ENCODE peak calls at places on chromosome 16, in four cellular contexts. N is nephron progenitor cell, O is body of pancreas, Q is GM23338. U is an unnamed sample.

GRCh38 chr16:75267631-75268264 is 16.3 kb upstream of the BCAR1 start:
- DNase-seq in N (no peak), O (peak; percentile 76), Q (no peak), U (no peak)

GRCh38 chr16:71626858-71627213 is 852 bp downstream of the MARVELD3 start:
- DNase-seq in N (no peak), O (peak; percentile 66), Q (peak; percentile 78), U (no peak)

GRCh38 chr16:67967183-67967955 is 1.1 kb downstream of the SLC12A4 start:
- DNase-seq in N (no peak), O (no peak), Q (no peak), U (no peak)

GRCh38 chr16:13316008-13316407 is 414.6 kb downstream of the SHISA9 start:
- DNase-seq in N (no peak), O (no peak), Q (no peak), U (no peak)

GRCh38 chr16:22325598-22326368 is 28.6 kb downstream of the POLR3E start:
- DNase-seq in N (no peak), O (no peak), Q (no peak), U (no peak)

GRCh38 chr16:66131156-66131807 is 235.2 kb upstream of the CDH5 start:
- DNase-seq in N (no peak), O (no peak), Q (no peak), U (no peak)

GRCh38 chr16:87344931-87345631 is 27.9 kb upstream of the C16orf95 start:
- DNase-seq in N (no peak), O (no peak), Q (peak; percentile 36), U (no peak)

GRCh38 chr16:14186007-14186953 is 115.2 kb downstream of the MRTFB start:
- DNase-seq in N (peak; percentile 64), O (no peak), Q (peak; percentile 71), U (peak; percentile 84)

GRCh38 chr16:84044108-84044488 is 1.5 kb upstream of the SLC38A8 start:
- DNase-seq in N (no peak), O (no peak), Q (peak; percentile 72), U (peak; percentile 40)

GRCh38 chr16:80731915-80732314 is 72.5 kb downstream of the CDYL2 start:
- DNase-seq in N (no peak), O (no peak), Q (no peak), U (no peak)

GRCh38 chr16:49459953-49460735 is 86.5 kb downstream of the C16orf78 start:
- DNase-seq in N (no peak), O (peak; percentile 2), Q (no peak), U (no peak)

GRCh38 chr16:52552643-52553042 is 5.7 kb upstream of the TOX3 start:
- DNase-seq in N (no peak), O (no peak), Q (no peak), U (no peak)

GRCh38 chr16:89637379-89637778 is 20.1 kb downstream of the CHMP1A start:
- DNase-seq in N (no peak), O (no peak), Q (no peak), U (no peak)
- TF ChIP-seq CTCF in N (no peak), O (no peak), Q (no peak), U (no peak)

GRCh38 chr16:29805232-29806095 is 865 bp upstream of the MAZ start:
- DNase-seq in N (peak; percentile 97), O (peak; percentile 98), Q (peak; percentile 97), U (peak; percentile 97)
- TF ChIP-seq CTCF in N (no peak), O (no peak), Q (no peak), U (no peak)

DNA sequence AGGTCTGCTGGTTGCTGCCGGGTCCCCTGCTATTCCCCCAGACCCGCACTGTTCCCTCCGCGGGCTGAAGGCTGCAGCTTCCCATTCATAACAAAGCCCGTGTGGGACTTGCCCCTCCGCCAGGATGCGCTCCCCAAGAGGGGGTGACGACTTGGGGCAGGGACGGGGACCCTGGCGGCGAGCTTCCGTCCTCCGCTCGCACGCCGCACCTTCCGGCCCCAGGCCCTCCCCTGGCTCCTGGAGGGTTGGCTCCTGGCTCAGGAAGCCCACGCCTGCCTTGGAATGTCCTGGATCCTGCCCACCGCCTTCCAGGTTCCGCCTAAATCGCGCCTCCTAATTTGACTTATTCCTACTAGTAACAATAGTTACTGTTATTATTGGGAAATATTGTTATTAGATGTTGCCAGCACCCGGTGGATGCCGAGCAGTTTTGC is 1.1 kb upstream of the TFAP4 start:
- DNase-seq in N (peak; percentile 57), O (peak; percentile 60), Q (peak; percentile 94), U (peak; percentile 75)
- TF ChIP-seq CTCF in N (no peak), O (peak; percentile 27), Q (peak; percentile 60), U (no peak)

DNA sequence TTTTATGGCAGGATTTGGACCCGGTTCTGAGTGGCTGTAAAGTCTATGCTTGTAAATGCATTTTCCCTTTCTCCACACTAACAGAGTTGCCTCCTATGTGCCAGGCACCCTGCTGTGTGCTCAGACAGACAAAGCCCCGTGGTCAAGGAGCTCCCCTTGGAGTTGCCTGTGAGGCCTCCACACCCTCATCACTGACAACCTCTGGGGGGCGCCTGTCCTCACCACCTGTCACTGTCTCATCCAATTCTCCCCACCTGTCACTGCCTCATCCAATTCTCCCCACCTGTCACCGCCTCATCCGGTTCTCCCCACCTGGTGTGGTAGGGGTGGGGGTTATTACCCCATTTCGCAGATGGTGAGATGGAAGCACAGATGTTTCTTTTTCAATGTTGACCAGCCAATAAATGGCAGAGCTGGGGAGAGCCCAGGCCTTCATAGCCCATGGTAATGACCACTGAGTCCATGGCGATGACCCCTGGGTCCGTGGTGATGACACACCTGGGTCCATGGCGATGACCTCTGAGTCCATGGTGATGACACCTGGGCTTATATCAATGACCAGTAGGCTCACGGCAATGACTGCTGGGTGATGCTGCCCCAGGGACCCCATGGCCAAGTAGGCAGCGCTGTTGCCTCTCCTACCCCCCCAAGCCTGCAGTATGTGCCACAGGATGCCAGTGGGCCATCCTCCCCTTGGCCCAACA is 150.1 kb downstream of the IRF8 start:
- DNase-seq in N (no peak), O (no peak), Q (peak; percentile 62), U (no peak)
- TF ChIP-seq CTCF in N (no peak), O (no peak), Q (peak; percentile 71), U (no peak)

DNA sequence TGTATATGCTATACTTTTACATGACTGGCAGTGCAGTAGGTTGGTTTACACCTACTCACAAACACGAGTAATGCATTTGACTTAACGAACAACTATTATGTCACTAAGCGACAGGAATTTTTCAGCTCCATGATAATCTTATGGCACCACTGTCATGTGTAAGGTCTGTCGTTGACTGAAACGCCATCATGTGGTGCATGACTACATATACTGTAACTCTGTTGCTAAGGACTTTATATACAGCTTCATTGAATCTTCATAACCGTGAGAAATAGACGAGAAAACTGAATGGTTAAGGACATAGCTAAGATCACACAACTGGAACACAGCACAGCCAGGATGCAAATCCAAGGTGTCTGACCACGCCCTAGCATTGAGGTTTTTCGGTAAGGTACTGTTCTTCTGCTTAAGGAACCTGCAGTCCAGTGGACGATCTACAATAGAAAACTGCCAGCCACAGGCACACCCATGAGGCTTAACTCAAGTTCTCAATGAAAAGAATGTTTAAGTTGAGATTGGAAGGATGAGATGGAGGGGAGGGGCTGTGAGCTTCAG is 3.3 kb downstream of the CFAP20 start:
- DNase-seq in N (no peak), O (no peak), Q (no peak), U (no peak)
- TF ChIP-seq CTCF in N (no peak), O (no peak), Q (no peak), U (no peak)

GRCh38 chr16:31262084-31262483 is 2.3 kb downstream of the ITGAM start:
- DNase-seq in N (no peak), O (no peak), Q (no peak), U (no peak)

GRCh38 chr16:31267332-31268032 is 7.7 kb downstream of the ITGAM start:
- DNase-seq in N (no peak), O (no peak), Q (no peak), U (no peak)

GRCh38 chr16:31268033-31268365 is 8.2 kb downstream of the ITGAM start:
- DNase-seq in N (no peak), O (no peak), Q (no peak), U (no peak)

GRCh38 chr16:31268891-31269290 is 9.1 kb downstream of the ITGAM start:
- DNase-seq in N (no peak), O (no peak), Q (no peak), U (no peak)

GRCh38 chr16:31265329-31266245 is 5.8 kb downstream of the ITGAM start:
- DNase-seq in N (no peak), O (peak; percentile 45), Q (peak; percentile 40), U (peak; percentile 3)
- TF ChIP-seq CTCF in N (no peak), O (no peak), Q (peak; percentile 18), U (no peak)

GRCh38 chr16:2046125-2046888 is 1.3 kb downstream of the NTHL1 start:
- DNase-seq in N (no peak), O (no peak), Q (no peak), U (no peak)
- TF ChIP-seq CTCF in N (no peak), O (no peak), Q (no peak), U (no peak)

GRCh38 chr16:89599451-89599858 is 14.0 kb upstream of the DPEP1 start:
- DNase-seq in N (peak; percentile 61), O (peak; percentile 55), Q (peak; percentile 90), U (no peak)
- TF ChIP-seq CTCF in N (peak; percentile 27), O (peak; percentile 13), Q (peak; percentile 89), U (peak; percentile 28)

DNA sequence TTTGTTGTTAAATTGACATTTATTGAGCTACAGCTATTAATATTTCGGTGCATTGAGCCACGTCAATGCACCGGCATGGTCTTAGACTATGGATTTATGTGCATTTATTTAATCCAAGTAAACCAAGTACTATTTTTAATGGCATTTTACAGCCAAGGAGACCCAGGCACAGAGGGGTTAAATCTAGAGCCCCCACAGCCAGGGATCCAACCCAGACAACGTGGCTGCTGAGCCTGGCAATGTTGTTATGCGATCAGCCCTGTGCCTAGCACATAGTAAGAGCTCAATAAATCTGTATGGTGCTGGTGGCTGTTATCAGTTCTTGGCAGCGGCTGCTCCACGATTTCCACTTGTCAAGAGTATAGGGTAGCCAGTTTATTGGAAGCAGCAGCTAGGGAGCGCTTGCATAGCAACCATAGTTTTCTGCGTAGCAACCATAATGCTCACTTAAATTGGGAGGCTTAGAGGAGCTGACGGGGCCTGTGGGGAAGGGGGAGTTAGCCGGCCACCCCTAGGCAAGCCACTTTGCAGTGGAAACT is 541 bp upstream of the RBBP6 start:
- DNase-seq in N (no peak), O (no peak), Q (no peak), U (no peak)
- TF ChIP-seq CTCF in N (no peak), O (no peak), Q (peak; percentile 8), U (peak; percentile 31)

GRCh38 chr16:88673685-88674398 is 11.0 kb upstream of the MVD start:
- DNase-seq in N (no peak), O (no peak), Q (no peak), U (no peak)

GRCh38 chr16:88669986-88670385 is 7.1 kb upstream of the MVD start:
- DNase-seq in N (no peak), O (no peak), Q (no peak), U (no peak)

GRCh38 chr16:88676502-88677242 is 9.6 kb downstream of the SNAI3 start:
- DNase-seq in N (no peak), O (no peak), Q (no peak), U (no peak)

GRCh38 chr16:88671806-88672205 is 8.9 kb upstream of the MVD start:
- DNase-seq in N (no peak), O (no peak), Q (no peak), U (no peak)

DNA sequence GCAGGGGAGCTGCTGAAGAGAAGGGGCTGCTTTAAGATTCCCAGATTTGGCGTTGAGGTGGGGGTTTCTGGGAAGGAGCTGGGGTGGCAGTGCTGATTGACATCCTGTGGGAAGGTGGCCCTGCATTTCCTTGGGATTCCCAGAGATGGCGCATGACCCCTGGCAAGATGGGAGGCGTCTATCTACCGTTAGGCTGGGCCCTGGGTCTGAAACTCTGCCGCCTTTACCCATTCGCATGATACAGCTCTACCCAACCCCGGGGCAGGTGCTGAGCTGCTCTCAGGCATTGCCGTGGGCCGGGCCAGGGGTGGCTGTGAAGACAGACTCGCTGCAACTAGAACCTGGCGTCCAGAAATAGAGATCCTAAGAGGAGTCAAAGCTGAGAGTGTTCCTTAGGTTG is 9.9 kb upstream of the MVD start:
- DNase-seq in N (peak; percentile 43), O (no peak), Q (peak; percentile 93), U (no peak)
- TF ChIP-seq CTCF in N (peak; percentile 33), O (no peak), Q (peak; percentile 75), U (peak; percentile 30)

U was measured in fibroblast of pulmonary artery.